ENCODE peak calls at places on chromosomes 13 and 19, in four cellular contexts. One of them, this sample, is unnamed.
A peak's percentile ranks its signal among the peaks of the same experiment; 100 is the strongest.

GRCh38 chr13:113493315-113493951 is 2.9 kb upstream of the DCUN1D2 start:
- DNase-seq in neural crest cell: no peak
- DNase-seq in H54: peak; percentile 88
- DNase-seq in ACHN: peak; percentile 87
- DNase-seq in this sample: peak; percentile 68

GRCh38 chr19:52941941-52942370 is 18.7 kb upstream of the ZNF888 start:
- DNase-seq in ACHN: no peak
- DNase-seq in H54: no peak
- DNase-seq in neural crest cell: no peak
- DNase-seq in this sample: no peak

GRCh38 chr19:33841685-33842084 is 45.0 kb downstream of the KCTD15 start:
- DNase-seq in neural crest cell: no peak
- DNase-seq in ACHN: no peak
- DNase-seq in H54: no peak
- DNase-seq in this sample: no peak

GRCh38 chr19:1042689-1043511 is 3.0 kb downstream of the ABCA7 start:
- DNase-seq in ACHN: no peak
- DNase-seq in neural crest cell: no peak
- DNase-seq in H54: no peak
- DNase-seq in this sample: no peak

GRCh38 chr13:24184265-24184841 is 23.8 kb downstream of the SPATA13 start:
- DNase-seq in H54: no peak
- DNase-seq in ACHN: peak; percentile 63
- DNase-seq in neural crest cell: no peak
- DNase-seq in this sample: no peak

GRCh38 chr19:48724796-48725753 is 5.5 kb upstream of the MAMSTR start:
- DNase-seq in H54: peak; percentile 75
- DNase-seq in neural crest cell: no peak
- DNase-seq in ACHN: peak; percentile 77
- DNase-seq in this sample: peak; percentile 72

GRCh38 chr13:51844862-51845573 is at the start of gene TMEM272:
- DNase-seq in H54: peak; percentile 58
- DNase-seq in neural crest cell: peak; percentile 74
- DNase-seq in ACHN: peak; percentile 50
- DNase-seq in this sample: peak; percentile 61

GRCh38 chr13:30696278-30697176 is 38.8 kb upstream of the ALOX5AP start:
- DNase-seq in neural crest cell: no peak
- DNase-seq in H54: no peak
- DNase-seq in ACHN: no peak
- DNase-seq in this sample: no peak

GRCh38 chr13:98313023-98313937 is 136.2 kb upstream of the RNF113B start:
- DNase-seq in neural crest cell: no peak
- DNase-seq in H54: no peak
- DNase-seq in ACHN: no peak
- DNase-seq in this sample: no peak

GRCh38 chr13:33543631-33544030 is 258.1 kb upstream of the STARD13 start:
- DNase-seq in ACHN: peak; percentile 15
- DNase-seq in neural crest cell: no peak
- DNase-seq in H54: no peak
- DNase-seq in this sample: no peak

GRCh38 chr13:67229438-67230242 is 496 bp downstream of the PCDH9 start:
- DNase-seq in H54: peak; percentile 10
- DNase-seq in neural crest cell: no peak
- DNase-seq in ACHN: peak; percentile 6
- DNase-seq in this sample: no peak

GRCh38 chr19:10286803-10287737 is at the start of gene ICAM4:
- DNase-seq in H54: no peak
- DNase-seq in ACHN: no peak
- DNase-seq in neural crest cell: no peak
- DNase-seq in this sample: no peak

GRCh38 chr13:32587014-32587773 is 942 bp downstream of the PDS5B start:
- DNase-seq in ACHN: peak; percentile 58
- DNase-seq in neural crest cell: peak; percentile 59
- DNase-seq in H54: peak; percentile 27
- DNase-seq in this sample: peak; percentile 23

This sample was measured in HTR-8/SVneo.